ENCODE peak calls at places on chromosomes 7 and 10, in ten cellular contexts. One of them, this sample, is unnamed. For H3K36me3, the result is how much of the 10 kb centered on the place peaks cover.

GRCh38 chr7:148142660-148143248 is 447.8 kb upstream of the C7orf33 start:
- DNase-seq in K562: peak
- DNase-seq in spleen: no peak
- DNase-seq in H1: no peak
- DNase-seq in Panc1: peak
- DNase-seq in transverse colon: peak
- DNase-seq in HCT116: peak
- DNase-seq in endothelial cell of umbilical vein: no peak
- DNase-seq in breast epithelium: no peak
- DNase-seq in stomach: no peak
- DNase-seq in this sample: peak

GRCh38 chr10:76583711-76584161 is 1053.9 kb downstream of the KCNMA1 start:
- DNase-seq in K562: no peak
- DNase-seq in spleen: no peak
- DNase-seq in H1: no peak
- DNase-seq in Panc1: peak
- DNase-seq in transverse colon: no peak
- DNase-seq in HCT116: no peak
- DNase-seq in endothelial cell of umbilical vein: peak
- DNase-seq in breast epithelium: no peak
- DNase-seq in stomach: no peak
- DNase-seq in this sample: no peak

GRCh38 chr10:95474228-95475002 is 86.8 kb downstream of the SORBS1 start:
- DNase-seq in K562: no peak
- DNase-seq in spleen: no peak
- DNase-seq in H1: no peak
- DNase-seq in Panc1: no peak
- DNase-seq in transverse colon: no peak
- DNase-seq in HCT116: no peak
- DNase-seq in endothelial cell of umbilical vein: peak
- DNase-seq in breast epithelium: no peak
- DNase-seq in stomach: no peak
- DNase-seq in this sample: peak

GRCh38 chr10:86312701-86313270 is 53.8 kb downstream of the GRID1 start:
- DNase-seq in K562: no peak
- DNase-seq in spleen: peak
- DNase-seq in H1: no peak
- DNase-seq in Panc1: no peak
- DNase-seq in transverse colon: no peak
- DNase-seq in HCT116: no peak
- DNase-seq in endothelial cell of umbilical vein: no peak
- DNase-seq in breast epithelium: peak
- DNase-seq in stomach: no peak
- DNase-seq in this sample: no peak

GRCh38 chr7:66558660-66559465 is 69.8 kb upstream of the KCTD7 start:
- DNase-seq in K562: no peak
- DNase-seq in spleen: no peak
- DNase-seq in H1: no peak
- DNase-seq in Panc1: no peak
- DNase-seq in transverse colon: peak
- DNase-seq in HCT116: no peak
- DNase-seq in endothelial cell of umbilical vein: no peak
- DNase-seq in breast epithelium: peak
- DNase-seq in stomach: no peak
- DNase-seq in this sample: no peak

GRCh38 chr7:116431783-116432182 is 67.8 kb upstream of the CAV2 start:
- DNase-seq in K562: no peak
- DNase-seq in spleen: no peak
- DNase-seq in H1: no peak
- DNase-seq in Panc1: no peak
- DNase-seq in transverse colon: no peak
- DNase-seq in HCT116: no peak
- DNase-seq in endothelial cell of umbilical vein: no peak
- DNase-seq in breast epithelium: no peak
- DNase-seq in stomach: no peak
- DNase-seq in this sample: no peak

GRCh38 chr10:61836888-61837747 is 64.4 kb upstream of the ARID5B start:
- DNase-seq in K562: no peak
- DNase-seq in spleen: no peak
- DNase-seq in H1: no peak
- DNase-seq in Panc1: no peak
- DNase-seq in transverse colon: no peak
- DNase-seq in HCT116: peak
- DNase-seq in endothelial cell of umbilical vein: peak
- DNase-seq in breast epithelium: no peak
- DNase-seq in stomach: no peak
- DNase-seq in this sample: no peak

GRCh38 chr7:41817386-41817785 is 114.5 kb upstream of the INHBA start:
- DNase-seq in K562: no peak
- DNase-seq in spleen: no peak
- DNase-seq in H1: no peak
- DNase-seq in Panc1: no peak
- DNase-seq in transverse colon: no peak
- DNase-seq in HCT116: no peak
- DNase-seq in endothelial cell of umbilical vein: no peak
- DNase-seq in breast epithelium: no peak
- DNase-seq in stomach: no peak
- DNase-seq in this sample: no peak

GRCh38 chr7:112129655-112130323 is 76.4 kb downstream of the DOCK4 start:
- DNase-seq in K562: no peak
- DNase-seq in spleen: no peak
- DNase-seq in H1: no peak
- DNase-seq in Panc1: no peak
- DNase-seq in transverse colon: no peak
- DNase-seq in HCT116: no peak
- DNase-seq in endothelial cell of umbilical vein: peak
- DNase-seq in breast epithelium: no peak
- DNase-seq in stomach: peak
- DNase-seq in this sample: peak

GRCh38 chr10:44911081-44911540 is at the start of gene TMEM72:
- DNase-seq in K562: peak
- DNase-seq in spleen: no peak
- DNase-seq in H1: no peak
- DNase-seq in Panc1: no peak
- DNase-seq in transverse colon: peak
- DNase-seq in HCT116: no peak
- DNase-seq in endothelial cell of umbilical vein: no peak
- DNase-seq in breast epithelium: no peak
- DNase-seq in stomach: peak
- DNase-seq in this sample: no peak

GRCh38 chr7:119969763-119970162 is 303.2 kb upstream of the KCND2 start:
- DNase-seq in K562: no peak
- DNase-seq in spleen: no peak
- DNase-seq in H1: no peak
- DNase-seq in Panc1: no peak
- DNase-seq in transverse colon: no peak
- DNase-seq in HCT116: no peak
- DNase-seq in endothelial cell of umbilical vein: no peak
- DNase-seq in breast epithelium: no peak
- DNase-seq in stomach: no peak
- DNase-seq in this sample: no peak

GRCh38 chr7:119969054-119969453 is 303.9 kb upstream of the KCND2 start:
- DNase-seq in K562: no peak
- DNase-seq in spleen: no peak
- DNase-seq in H1: no peak
- DNase-seq in Panc1: no peak
- DNase-seq in transverse colon: no peak
- DNase-seq in HCT116: no peak
- DNase-seq in endothelial cell of umbilical vein: no peak
- DNase-seq in breast epithelium: no peak
- DNase-seq in stomach: no peak
- DNase-seq in this sample: no peak

GRCh38 chr7:119974972-119975371 is 298.0 kb upstream of the KCND2 start:
- DNase-seq in K562: no peak
- DNase-seq in spleen: no peak
- DNase-seq in H1: no peak
- DNase-seq in Panc1: no peak
- DNase-seq in transverse colon: no peak
- DNase-seq in HCT116: no peak
- DNase-seq in endothelial cell of umbilical vein: no peak
- DNase-seq in breast epithelium: no peak
- DNase-seq in stomach: no peak
- DNase-seq in this sample: no peak
- H3K36me3 ChIP-seq in K562: under half
- H3K36me3 ChIP-seq in spleen: under half
- H3K36me3 ChIP-seq in H1: under half
- H3K36me3 ChIP-seq in Panc1: under half
- H3K36me3 ChIP-seq in transverse colon: under half
- H3K36me3 ChIP-seq in HCT116: under half
- H3K36me3 ChIP-seq in endothelial cell of umbilical vein: under half
- H3K36me3 ChIP-seq in breast epithelium: under half
- H3K36me3 ChIP-seq in stomach: under half
- H3K36me3 ChIP-seq in this sample: under half

GRCh38 chr10:2282194-2282593 is 544.9 kb upstream of the ADARB2 start:
- DNase-seq in K562: no peak
- DNase-seq in spleen: no peak
- DNase-seq in H1: no peak
- DNase-seq in Panc1: no peak
- DNase-seq in transverse colon: no peak
- DNase-seq in HCT116: no peak
- DNase-seq in endothelial cell of umbilical vein: no peak
- DNase-seq in breast epithelium: no peak
- DNase-seq in stomach: no peak
- DNase-seq in this sample: no peak

GRCh38 chr10:2279666-2280065 is 542.3 kb upstream of the ADARB2 start:
- DNase-seq in K562: no peak
- DNase-seq in spleen: no peak
- DNase-seq in H1: no peak
- DNase-seq in Panc1: no peak
- DNase-seq in transverse colon: no peak
- DNase-seq in HCT116: no peak
- DNase-seq in endothelial cell of umbilical vein: no peak
- DNase-seq in breast epithelium: no peak
- DNase-seq in stomach: no peak
- DNase-seq in this sample: no peak

GRCh38 chr10:2284071-2284470 is 546.7 kb upstream of the ADARB2 start:
- DNase-seq in K562: no peak
- DNase-seq in spleen: no peak
- DNase-seq in H1: no peak
- DNase-seq in Panc1: no peak
- DNase-seq in transverse colon: no peak
- DNase-seq in HCT116: no peak
- DNase-seq in endothelial cell of umbilical vein: no peak
- DNase-seq in breast epithelium: no peak
- DNase-seq in stomach: no peak
- DNase-seq in this sample: no peak

GRCh38 chr10:2280713-2281112 is 543.4 kb upstream of the ADARB2 start:
- DNase-seq in K562: no peak
- DNase-seq in spleen: no peak
- DNase-seq in H1: no peak
- DNase-seq in Panc1: no peak
- DNase-seq in transverse colon: no peak
- DNase-seq in HCT116: no peak
- DNase-seq in endothelial cell of umbilical vein: no peak
- DNase-seq in breast epithelium: no peak
- DNase-seq in stomach: no peak
- DNase-seq in this sample: no peak

DNA sequence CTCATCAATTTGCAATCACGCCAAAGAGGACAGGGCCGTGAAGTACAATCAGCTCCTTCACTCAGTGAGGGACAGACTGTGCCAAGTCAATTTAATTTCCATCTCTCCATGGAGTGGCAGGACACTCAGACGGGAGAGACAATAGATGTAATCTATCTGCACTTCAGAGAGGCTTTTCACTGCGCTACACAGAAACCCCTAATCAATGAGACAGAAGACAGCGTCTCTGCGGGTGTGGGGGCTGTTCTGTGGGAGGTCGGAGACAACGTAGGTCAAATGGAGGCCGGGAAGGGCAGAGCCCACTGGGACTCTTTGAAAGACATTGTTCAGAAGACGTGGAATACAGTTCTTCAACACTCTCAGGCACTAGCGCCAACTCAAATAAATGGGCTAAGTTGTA is 541.1 kb upstream of the ADARB2 start:
- DNase-seq in K562: no peak
- DNase-seq in spleen: no peak
- DNase-seq in H1: no peak
- DNase-seq in Panc1: no peak
- DNase-seq in transverse colon: no peak
- DNase-seq in HCT116: no peak
- DNase-seq in endothelial cell of umbilical vein: no peak
- DNase-seq in breast epithelium: no peak
- DNase-seq in stomach: no peak
- DNase-seq in this sample: no peak
- TF ChIP-seq POLR2AphosphoS5 in K562: no peak
- TF ChIP-seq POLR2AphosphoS5 in spleen: no peak
- TF ChIP-seq POLR2AphosphoS5 in H1: no peak
- TF ChIP-seq POLR2AphosphoS5 in Panc1: no peak
- TF ChIP-seq POLR2AphosphoS5 in transverse colon: no peak
- TF ChIP-seq POLR2AphosphoS5 in HCT116: no peak
- TF ChIP-seq POLR2AphosphoS5 in endothelial cell of umbilical vein: no peak
- TF ChIP-seq POLR2AphosphoS5 in breast epithelium: no peak
- TF ChIP-seq POLR2AphosphoS5 in stomach: no peak
- TF ChIP-seq POLR2AphosphoS5 in this sample: no peak

GRCh38 chr7:132191418-132191817 is 384.9 kb downstream of the PLXNA4 start:
- DNase-seq in K562: no peak
- DNase-seq in spleen: peak
- DNase-seq in H1: no peak
- DNase-seq in Panc1: no peak
- DNase-seq in transverse colon: no peak
- DNase-seq in HCT116: no peak
- DNase-seq in endothelial cell of umbilical vein: peak
- DNase-seq in breast epithelium: no peak
- DNase-seq in stomach: no peak
- DNase-seq in this sample: peak
- H3K36me3 ChIP-seq in K562: under half
- H3K36me3 ChIP-seq in spleen: under half
- H3K36me3 ChIP-seq in H1: under half
- H3K36me3 ChIP-seq in Panc1: under half
- H3K36me3 ChIP-seq in transverse colon: under half
- H3K36me3 ChIP-seq in HCT116: under half
- H3K36me3 ChIP-seq in endothelial cell of umbilical vein: under half
- H3K36me3 ChIP-seq in breast epithelium: under half
- H3K36me3 ChIP-seq in stomach: under half
- H3K36me3 ChIP-seq in this sample: under half

DNA sequence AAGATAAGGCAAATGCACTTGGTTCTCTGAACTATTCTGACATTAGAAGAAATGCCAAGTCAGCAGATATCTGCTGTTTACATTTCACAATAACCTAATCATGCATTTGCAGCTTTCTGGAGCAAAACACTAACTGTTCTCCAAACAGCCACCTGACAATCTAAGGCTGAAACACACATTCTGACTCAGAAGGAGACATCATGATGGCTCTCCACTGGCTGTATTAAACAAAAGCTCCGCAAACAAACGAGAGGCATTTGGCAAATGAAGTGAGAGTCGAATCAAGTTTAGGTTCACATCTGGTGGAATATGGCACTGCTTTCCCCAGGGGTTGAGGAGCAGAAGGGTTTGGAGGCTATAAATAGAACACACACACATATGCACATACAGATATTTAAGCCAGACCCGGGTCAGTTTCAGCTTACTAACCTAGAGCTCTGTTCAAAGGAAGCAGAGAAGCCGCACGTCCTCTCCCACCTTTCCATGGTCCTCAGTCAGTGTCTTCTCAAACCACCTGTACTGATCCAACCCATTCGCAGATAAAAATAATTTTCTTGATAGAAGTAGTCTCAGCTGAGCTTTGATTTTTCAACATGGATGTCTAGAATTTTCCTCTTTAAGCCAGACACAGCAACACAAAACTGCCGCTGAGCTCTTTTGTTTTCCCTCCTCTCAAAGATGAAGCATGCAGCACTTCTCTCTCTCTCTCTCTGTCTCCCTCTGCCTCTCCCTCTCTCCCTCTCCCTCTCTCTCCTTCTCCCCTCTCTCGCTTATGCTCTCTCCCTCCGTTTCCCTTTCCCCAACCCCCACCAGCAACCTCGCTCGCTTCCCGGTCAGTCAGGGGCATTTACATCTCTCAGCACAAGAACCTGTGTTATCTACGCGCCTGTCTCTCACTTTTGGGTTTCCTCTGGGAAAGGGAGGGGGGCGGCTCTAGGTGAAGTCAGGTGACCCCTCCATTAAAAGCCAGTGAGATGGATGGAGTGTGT is 682.8 kb downstream of the MAGI2 start:
- DNase-seq in K562: no peak
- DNase-seq in spleen: no peak
- DNase-seq in H1: peak
- DNase-seq in Panc1: no peak
- DNase-seq in transverse colon: no peak
- DNase-seq in HCT116: no peak
- DNase-seq in endothelial cell of umbilical vein: no peak
- DNase-seq in breast epithelium: no peak
- DNase-seq in stomach: no peak
- DNase-seq in this sample: no peak
- TF ChIP-seq POLR2AphosphoS5 in K562: no peak
- TF ChIP-seq POLR2AphosphoS5 in spleen: no peak
- TF ChIP-seq POLR2AphosphoS5 in H1: no peak
- TF ChIP-seq POLR2AphosphoS5 in Panc1: no peak
- TF ChIP-seq POLR2AphosphoS5 in transverse colon: no peak
- TF ChIP-seq POLR2AphosphoS5 in HCT116: no peak
- TF ChIP-seq POLR2AphosphoS5 in endothelial cell of umbilical vein: no peak
- TF ChIP-seq POLR2AphosphoS5 in breast epithelium: no peak
- TF ChIP-seq POLR2AphosphoS5 in stomach: no peak
- TF ChIP-seq POLR2AphosphoS5 in this sample: no peak

This sample was measured in prostate gland.